ENCODE peak calls at places on chromosome 21, in ten cellular contexts. V is fibroblast of lung, S is heart right ventricle, X is SK-MEL-5, Z is gastrocnemius medialis, U is progenitor cell of endocrine pancreas, I is astrocyte of the spinal cord, T is HT1080, D is dermis blood vessel endothelial cell, J is NCI-H1417. Q is an unnamed sample.
A peak's percentile ranks its signal among the peaks of the same experiment; 100 is the strongest.

GRCh38 chr21:37245151-37245550 is 22.0 kb downstream of the VPS26C start:
- DNase-seq in V (no peak), S (no peak), X (no peak), Z (no peak), U (no peak), I (no peak), T (no peak), D (no peak), J (no peak), Q (no peak)

GRCh38 chr21:33299181-33299752 is 25.5 kb upstream of the IFNAR1 start:
- DNase-seq in V (no peak), S (no peak), X (no peak), Z (no peak), U (no peak), I (no peak), T (no peak), D (peak; percentile 64), J (no peak), Q (no peak)

GRCh38 chr21:43983390-43983789 is 28.7 kb upstream of the TRAPPC10 start:
- DNase-seq in V (no peak), S (no peak), X (no peak), Z (no peak), U (no peak), I (no peak), T (no peak), D (no peak), J (no peak), Q (no peak)

GRCh38 chr21:17512245-17513213 is at the start of gene CXADR:
- DNase-seq in V (peak; percentile 24), S (peak; percentile 76), X (peak; percentile 85), Z (no peak), U (peak; percentile 94), I (peak; percentile 64), T (peak; percentile 72), D (peak; percentile 67), J (peak; percentile 94), Q (peak; percentile 33)

GRCh38 chr21:35102488-35103407 is 53.6 kb upstream of the RUNX1 start:
- DNase-seq in V (peak; percentile 34), S (peak; percentile 25), X (no peak), Z (peak; percentile 9), U (no peak), I (peak; percentile 16), T (no peak), D (no peak), J (no peak), Q (peak; percentile 75)

GRCh38 chr21:46562964-46563607 is 41.8 kb downstream of the S100B start:
- DNase-seq in V (no peak), S (no peak), X (no peak), Z (no peak), U (no peak), I (no peak), T (no peak), D (peak; percentile 27), J (no peak), Q (no peak)

GRCh38 chr21:36606983-36607325 is 92.0 kb upstream of the SIM2 start:
- DNase-seq in V (no peak), S (no peak), X (no peak), Z (no peak), U (no peak), I (no peak), T (no peak), D (no peak), J (no peak), Q (no peak)

GRCh38 chr21:46362946-46363345 is 39.0 kb downstream of the PCNT start:
- DNase-seq in V (no peak), S (no peak), X (no peak), Z (no peak), U (no peak), I (no peak), T (no peak), D (no peak), J (no peak), Q (no peak)

GRCh38 chr21:34158866-34159616 is 85.7 kb downstream of the MRPS6 start:
- DNase-seq in V (no peak), S (no peak), X (no peak), Z (no peak), U (no peak), I (no peak), T (no peak), D (no peak), J (no peak), Q (no peak)

GRCh38 chr21:42414553-42414927 is 10.8 kb downstream of the UBASH3A start:
- DNase-seq in V (no peak), S (no peak), X (no peak), Z (no peak), U (no peak), I (no peak), T (no peak), D (no peak), J (no peak), Q (no peak)

GRCh38 chr21:46011267-46011967 is 29.8 kb downstream of the COL6A1 start:
- DNase-seq in V (no peak), S (no peak), X (no peak), Z (no peak), U (no peak), I (no peak), T (no peak), D (no peak), J (no peak), Q (no peak)

Q was measured in mesenchymal stem cell.